ENCODE peak calls at places on chromosomes 2 and 18, in nine cellular contexts. V is amniotic stem cell, Z is A549, O is MCF 10A, F is C1 segment of cervical spinal cord, M is cardiac muscle cell, Q is prostate gland, P is colonic mucosa, U is NCI-H2029 treated with DMSO at 0.1 percent for 48 hours. L is an unnamed sample.
A peak's percentile ranks its signal among the peaks of the same experiment; 100 is the strongest.

GRCh38 chr2:205158404-205158803 is 523.9 kb upstream of the NRP2 start:
- DNase-seq in M (no peak), V (no peak), U (no peak), O (no peak), Z (no peak), P (no peak), F (no peak), Q (no peak), L (no peak)

GRCh38 chr18:28158083-28158581 is 18.8 kb downstream of the CDH2 start:
- DNase-seq in U (no peak), M (peak; percentile 37), P (no peak), Z (no peak), V (no peak), Q (no peak), O (no peak), F (no peak), L (no peak)

GRCh38 chr18:69250305-69251151 is 150.2 kb upstream of the DOK6 start:
- DNase-seq in Q (no peak), P (no peak), V (peak; percentile 38), O (peak; percentile 46), F (no peak), U (no peak), Z (no peak), M (no peak), L (no peak)

GRCh38 chr2:86022661-86023365 is 82.9 kb downstream of the POLR1A start:
- DNase-seq in P (no peak), V (no peak), F (no peak), M (no peak), Z (no peak), O (no peak), Q (no peak), U (no peak), L (no peak)

GRCh38 chr2:150357770-150358467 is 129.5 kb downstream of the RND3 start:
- DNase-seq in P (no peak), M (no peak), F (no peak), O (peak; percentile 8), Q (no peak), V (no peak), Z (no peak), U (no peak), L (no peak)

GRCh38 chr2:1766851-1767771 is 22.8 kb upstream of the PXDN start:
- DNase-seq in P (no peak), Q (no peak), Z (no peak), M (no peak), F (no peak), U (no peak), O (no peak), V (no peak), L (no peak)

GRCh38 chr18:73296686-73297085 is 428.9 kb upstream of the NETO1 start:
- DNase-seq in Q (no peak), M (no peak), Z (no peak), V (no peak), P (no peak), F (no peak), O (peak; percentile 64), U (no peak), L (no peak)

GRCh38 chr2:26552641-26553040 is 74.7 kb upstream of the OTOF start:
- DNase-seq in Q (no peak), Z (no peak), O (no peak), U (no peak), M (no peak), P (no peak), V (no peak), F (no peak), L (no peak)

GRCh38 chr18:56407631-56408030 is 230.8 kb downstream of the TXNL1 start:
- DNase-seq in M (no peak), O (no peak), V (no peak), Q (no peak), P (no peak), U (no peak), F (no peak), Z (no peak), L (no peak)

GRCh38 chr2:223054193-223054781 is 2.3 kb downstream of the KCNE4 start:
- DNase-seq in O (no peak), P (peak; percentile 31), M (no peak), U (no peak), Q (no peak), Z (no peak), F (peak; percentile 15), V (no peak), L (no peak)

GRCh38 chr2:132448771-132449170 is 32.2 kb downstream of the GPR39 start:
- DNase-seq in V (no peak), Z (peak; percentile 41), P (peak; percentile 25), U (no peak), F (no peak), M (peak; percentile 68), O (peak; percentile 55), Q (no peak), L (no peak)

GRCh38 chr2:219469186-219469724 is 29.4 kb upstream of the GMPPA start:
- DNase-seq in Z (peak; percentile 40), O (peak; percentile 43), F (no peak), M (no peak), P (no peak), U (no peak), V (peak; percentile 32), Q (no peak), L (no peak)

GRCh38 chr18:36298113-36298701 is 694 bp downstream of the FHOD3 start:
- DNase-seq in Z (no peak), M (peak; percentile 61), V (no peak), O (no peak), U (no peak), Q (no peak), P (no peak), F (no peak), L (peak; percentile 25)

GRCh38 chr2:80392446-80392845 is 87.9 kb upstream of the LRRTM1 start:
- DNase-seq in U (no peak), Z (no peak), O (no peak), P (no peak), Q (no peak), M (no peak), F (no peak), V (no peak), L (no peak)